ENCODE peak calls at places on chromosomes 6 and 20, in six cellular contexts. T is mesendoderm; G is CD8-positive, alpha-beta memory T cell; P is PC-3; Z is K562; S is left ventricle myocardium inferior. V is an unnamed sample.

GRCh38 chr20:52481443-52481842 is 289.9 kb upstream of the ZFP64 start:
- DNase-seq in S (no peak), T (no peak), P (no peak), G (no peak), Z (peak; percentile 30), V (no peak)

GRCh38 chr6:79713701-79714322 is 82.7 kb downstream of the SH3BGRL2 start:
- DNase-seq in Z (peak; percentile 75), P (peak; percentile 64), G (no peak), S (peak; percentile 16), T (peak; percentile 48), V (no peak)

GRCh38 chr6:132130530-132131298 is 179.5 kb upstream of the CCN2 start:
- DNase-seq in Z (no peak), P (no peak), G (no peak), S (peak; percentile 37), T (no peak), V (peak; percentile 30)

GRCh38 chr6:127276336-127276735 is 9.7 kb downstream of the RNF146 start:
- DNase-seq in G (no peak), Z (peak; percentile 14), S (no peak), T (no peak), P (no peak), V (no peak)

GRCh38 chr20:59837623-59838394 is 95.6 kb downstream of the SYCP2 start:
- DNase-seq in P (peak; percentile 26), S (no peak), T (peak; percentile 10), G (no peak), Z (no peak), V (no peak)

GRCh38 chr6:55643868-55644267 is 64.9 kb upstream of the HMGCLL1 start:
- DNase-seq in G (no peak), T (no peak), P (peak; percentile 49), S (no peak), Z (no peak), V (no peak)

GRCh38 chr6:119742188-119742803 is 392.7 kb upstream of the MAN1A1 start:
- DNase-seq in P (peak; percentile 72), T (peak; percentile 70), G (peak; percentile 21), Z (peak; percentile 80), S (peak; percentile 52), V (no peak)

GRCh38 chr6:134943567-134944111 is 6.3 kb downstream of the ALDH8A1 start:
- DNase-seq in G (no peak), S (no peak), T (no peak), P (no peak), Z (no peak), V (no peak)

GRCh38 chr6:133977983-133978895 is 25.2 kb downstream of the TBPL1 start:
- DNase-seq in Z (no peak), T (no peak), P (peak; percentile 36), G (no peak), S (no peak), V (no peak)

GRCh38 chr20:43942213-43942590 is 27.6 kb downstream of the TOX2 start:
- DNase-seq in S (no peak), P (no peak), Z (no peak), T (no peak), G (no peak), V (no peak)

GRCh38 chr20:43938932-43939761 is 24.5 kb downstream of the TOX2 start:
- DNase-seq in T (no peak), G (no peak), S (peak; percentile 42), P (peak; percentile 99), Z (no peak), V (no peak)

GRCh38 chr20:43939762-43940121 is 25.1 kb downstream of the TOX2 start:
- DNase-seq in P (peak; percentile 66), Z (no peak), G (no peak), T (no peak), S (no peak), V (no peak)

GRCh38 chr20:43941476-43942212 is 27.0 kb downstream of the TOX2 start:
- DNase-seq in P (peak; percentile 95), T (no peak), Z (no peak), G (no peak), S (no peak), V (no peak)

DNA sequence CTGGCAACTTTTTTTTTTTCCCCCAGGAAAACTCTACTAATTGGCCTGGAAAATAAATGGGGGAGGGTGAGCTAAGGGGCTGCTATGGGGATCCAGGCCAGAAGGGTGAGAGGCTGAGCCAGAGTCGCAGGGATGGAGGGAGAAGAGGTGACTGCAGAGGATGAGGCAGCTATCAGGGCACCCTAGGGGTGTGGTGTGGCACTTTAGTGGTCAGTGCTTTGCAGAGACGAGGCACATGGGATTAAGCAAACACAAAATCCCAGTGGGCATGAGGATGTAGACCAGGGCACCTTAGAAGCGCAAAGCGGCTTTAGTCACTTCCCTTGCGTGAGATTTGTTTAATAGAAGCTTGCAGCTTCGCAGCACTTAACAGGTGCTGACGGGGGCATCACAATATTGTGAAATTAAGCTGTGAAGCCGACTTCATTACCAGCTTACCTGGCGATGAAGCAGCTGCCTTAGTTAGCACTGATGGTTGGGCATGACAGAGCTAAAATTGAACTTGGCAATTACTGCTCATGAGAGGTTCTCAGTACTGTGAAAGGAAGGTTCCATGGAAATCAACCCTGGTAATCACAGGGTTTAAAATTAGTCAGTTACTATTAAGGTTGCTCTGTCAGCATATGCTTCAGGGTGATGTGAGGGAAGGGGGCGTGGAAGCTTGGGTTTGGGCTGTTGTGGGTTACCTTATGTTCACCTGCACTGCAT is 26.0 kb downstream of the TOX2 start:
- DNase-seq in G (no peak), S (no peak), Z (no peak), P (no peak), T (no peak), V (no peak)
- H3K4me1 ChIP-seq in G (peaks cover 39% of the 10 kb centered on the region), S (peaks cover 37% of the 10 kb centered on the region), Z (no peaks in the 10 kb centered on the region), P (peaks cover 57% of the 10 kb centered on the region), T (no peaks in the 10 kb centered on the region), V (peaks cover 2% of the 10 kb centered on the region)

GRCh38 chr20:46164166-46164565 is 46.1 kb downstream of the CD40 start:
- DNase-seq in P (no peak), Z (no peak), S (no peak), G (no peak), T (peak; percentile 23), V (no peak)
- H3K27me3 ChIP-seq in P (peaks cover 76% of the 10 kb centered on the region), Z (no peaks in the 10 kb centered on the region), S (peaks cover 76% of the 10 kb centered on the region), G (no peaks in the 10 kb centered on the region), T (no peaks in the 10 kb centered on the region), V (no peaks in the 10 kb centered on the region)

GRCh38 chr6:15907914-15908518 is 220.9 kb upstream of the MYLIP start:
- DNase-seq in S (no peak), P (peak; percentile 92), Z (peak; percentile 81), G (no peak), T (peak; percentile 37), V (no peak)
- H3K4me1 ChIP-seq in S (peaks cover 7% of the 10 kb centered on the region), P (peaks cover 20% of the 10 kb centered on the region), Z (peaks cover 67% of the 10 kb centered on the region), G (no peaks in the 10 kb centered on the region), T (peaks cover 4% of the 10 kb centered on the region), V (no peaks in the 10 kb centered on the region)

GRCh38 chr20:51020657-51021056 is 2.2 kb downstream of the KCNG1 start:
- DNase-seq in T (no peak), Z (no peak), S (no peak), P (no peak), G (no peak), V (no peak)

GRCh38 chr20:51017313-51017712 is 5.6 kb downstream of the KCNG1 start:
- DNase-seq in Z (no peak), G (no peak), T (no peak), P (no peak), S (no peak), V (no peak)

GRCh38 chr20:51021067-51022025 is 1.6 kb downstream of the KCNG1 start:
- DNase-seq in Z (no peak), P (peak; percentile 30), S (no peak), G (no peak), T (peak; percentile 81), V (no peak)

GRCh38 chr20:51022227-51022802 is 592 bp downstream of the KCNG1 start:
- DNase-seq in S (no peak), P (peak; percentile 25), T (no peak), Z (no peak), G (no peak), V (no peak)

DNA sequence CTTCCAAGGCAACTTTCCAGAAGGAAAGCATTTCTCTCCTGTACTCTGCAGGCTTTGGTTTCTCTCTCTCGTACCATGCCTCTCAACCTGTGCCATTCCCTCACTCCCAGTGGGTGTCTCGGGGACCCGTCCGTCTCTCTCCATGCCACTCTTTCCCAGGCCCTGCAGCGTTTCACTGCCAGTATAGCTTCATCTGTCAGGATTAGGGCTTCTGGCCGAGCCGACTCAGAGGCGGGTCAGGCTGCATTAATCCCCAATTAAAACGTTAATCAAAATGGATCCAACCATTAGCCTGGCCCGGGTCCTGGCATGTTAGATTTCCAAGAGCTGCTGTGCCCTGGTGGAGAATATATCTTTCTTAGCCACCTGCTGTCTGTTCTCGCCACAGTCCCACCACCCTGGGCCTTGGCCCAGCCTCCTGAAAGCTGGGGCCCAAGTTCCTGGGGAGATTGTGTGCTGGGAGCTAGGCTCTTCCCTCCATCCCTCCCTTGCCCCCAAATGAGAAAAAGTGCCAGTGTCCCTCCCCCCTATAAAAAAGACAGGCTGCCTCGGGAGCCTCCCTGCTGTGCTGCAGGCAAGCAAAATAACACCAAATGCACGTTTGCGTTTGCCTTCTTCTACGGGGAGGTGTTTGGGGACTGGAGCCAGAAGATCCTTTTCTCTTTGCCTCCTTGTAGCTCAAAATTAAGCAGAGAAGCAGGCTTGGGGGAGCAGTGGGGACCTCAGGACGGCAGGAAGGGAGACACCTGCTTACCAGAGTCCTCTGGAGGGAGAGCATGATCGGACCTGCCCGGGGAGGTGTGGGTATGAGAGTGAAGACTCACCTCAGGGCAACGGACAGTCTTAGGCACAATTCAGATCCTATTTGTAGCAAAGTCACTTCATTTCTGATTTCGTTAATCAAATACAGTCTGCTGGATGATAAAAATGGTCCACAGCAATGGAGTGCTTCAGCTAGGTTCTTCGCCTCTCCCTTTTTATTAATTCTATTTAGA is 3.0 kb downstream of the KCNG1 start:
- DNase-seq in G (no peak), S (no peak), Z (no peak), T (no peak), P (no peak), V (no peak)
- H3K27me3 ChIP-seq in G (peaks cover 17% of the 10 kb centered on the region), S (peaks cover 98% of the 10 kb centered on the region), Z (peaks cover 34% of the 10 kb centered on the region), T (no peaks in the 10 kb centered on the region), P (no peaks in the 10 kb centered on the region), V (no peaks in the 10 kb centered on the region)

GRCh38 chr6:31548423-31548873 is 1.0 kb downstream of the NFKBIL1 start:
- DNase-seq in S (no peak), Z (peak; percentile 51), P (no peak), T (no peak), G (no peak), V (no peak)
- H3K4me1 ChIP-seq in S (peaks cover 30% of the 10 kb centered on the region), Z (peaks cover 9% of the 10 kb centered on the region), P (peaks cover 14% of the 10 kb centered on the region), T (no peaks in the 10 kb centered on the region), G (peaks cover 19% of the 10 kb centered on the region), V (peaks cover 6% of the 10 kb centered on the region)

GRCh38 chr20:36297656-36298055 is 8.5 kb upstream of the DLGAP4 start:
- DNase-seq in S (no peak), T (no peak), G (no peak), Z (no peak), P (no peak), V (no peak)

GRCh38 chr20:36298795-36299339 is 7.3 kb upstream of the DLGAP4 start:
- DNase-seq in T (no peak), P (no peak), Z (no peak), G (no peak), S (no peak), V (no peak)

GRCh38 chr20:36301359-36302119 is 4.6 kb upstream of the DLGAP4 start:
- DNase-seq in T (no peak), S (no peak), G (no peak), P (no peak), Z (no peak), V (no peak)

GRCh38 chr20:36299459-36299858 is 6.7 kb upstream of the DLGAP4 start:
- DNase-seq in G (no peak), S (no peak), Z (no peak), P (no peak), T (no peak), V (no peak)

GRCh38 chr20:36298061-36298460 is 8.1 kb upstream of the DLGAP4 start:
- DNase-seq in G (no peak), S (no peak), P (no peak), Z (no peak), T (no peak), V (no peak)
- H3K27me3 ChIP-seq in G (no peaks in the 10 kb centered on the region), S (peaks cover 95% of the 10 kb centered on the region), P (peaks cover 68% of the 10 kb centered on the region), Z (peaks cover 7% of the 10 kb centered on the region), T (no peaks in the 10 kb centered on the region), V (no peaks in the 10 kb centered on the region)

GRCh38 chr20:5918856-5919633 is 31.3 kb downstream of the TRMT6 start:
- DNase-seq in S (no peak), G (no peak), P (peak; percentile 82), T (peak; percentile 73), Z (no peak), V (no peak)
- H3K4me1 ChIP-seq in S (no peaks in the 10 kb centered on the region), G (peaks cover 10% of the 10 kb centered on the region), P (peaks cover 25% of the 10 kb centered on the region), T (peaks cover 9% of the 10 kb centered on the region), Z (no peaks in the 10 kb centered on the region), V (no peaks in the 10 kb centered on the region)

V was measured in ovary.